ENCODE peak calls at places on chromosome 3, in four cellular contexts. One of them, this sample, is unnamed.
A peak's percentile ranks its signal among the peaks of the same experiment; 100 is the strongest.

GRCh38 chr3:50423543-50423942 is 64.2 kb upstream of the TMEM115 start:
- DNase-seq in WTC11: no peak
- DNase-seq in A673: no peak
- DNase-seq in spleen: no peak
- DNase-seq in this sample: no peak

GRCh38 chr3:195802261-195802701 is 9.4 kb downstream of the MUC4 start:
- DNase-seq in WTC11: no peak
- DNase-seq in A673: no peak
- DNase-seq in spleen: peak; percentile 63
- DNase-seq in this sample: no peak

GRCh38 chr3:168926426-168926825 is 737.1 kb downstream of the MECOM start:
- DNase-seq in WTC11: no peak
- DNase-seq in A673: no peak
- DNase-seq in spleen: no peak
- DNase-seq in this sample: no peak

GRCh38 chr3:9349321-9350117 is 13.3 kb upstream of the THUMPD3 start:
- DNase-seq in WTC11: no peak
- DNase-seq in A673: no peak
- DNase-seq in spleen: no peak
- DNase-seq in this sample: no peak

GRCh38 chr3:180358179-180358578 is 243.8 kb upstream of the TTC14 start:
- DNase-seq in WTC11: no peak
- DNase-seq in A673: no peak
- DNase-seq in spleen: no peak
- DNase-seq in this sample: no peak

GRCh38 chr3:195596648-195597628 is 13.2 kb upstream of the APOD start:
- DNase-seq in WTC11: no peak
- DNase-seq in A673: no peak
- DNase-seq in spleen: no peak
- DNase-seq in this sample: no peak

GRCh38 chr3:126320517-126321293 is 36.5 kb downstream of the KLF15 start:
- DNase-seq in WTC11: no peak
- DNase-seq in A673: no peak
- DNase-seq in spleen: peak; percentile 33
- DNase-seq in this sample: no peak

GRCh38 chr3:42518800-42519567 is 16.5 kb downstream of the VIPR1 start:
- DNase-seq in WTC11: peak; percentile 80
- DNase-seq in A673: no peak
- DNase-seq in spleen: no peak
- DNase-seq in this sample: peak; percentile 53

GRCh38 chr3:48426401-48426909 is 3.4 kb downstream of the PLXNB1 start:
- DNase-seq in WTC11: no peak
- DNase-seq in A673: no peak
- DNase-seq in spleen: no peak
- DNase-seq in this sample: no peak

GRCh38 chr3:171907761-171908160 is 64.6 kb downstream of the TMEM212 start:
- DNase-seq in WTC11: no peak
- DNase-seq in A673: no peak
- DNase-seq in spleen: no peak
- DNase-seq in this sample: no peak

GRCh38 chr3:192915306-192915705 is 2.4 kb downstream of the MB21D2 start:
- DNase-seq in WTC11: peak; percentile 30
- DNase-seq in A673: peak; percentile 77
- DNase-seq in spleen: no peak
- DNase-seq in this sample: peak; percentile 10

GRCh38 chr3:9397911-9398714 is 698 bp downstream of the SETD5 start:
- DNase-seq in WTC11: peak; percentile 26
- DNase-seq in A673: peak; percentile 72
- DNase-seq in spleen: peak; percentile 94
- DNase-seq in this sample: peak; percentile 18

GRCh38 chr3:145639880-145640279 is 521.1 kb downstream of the PLOD2 start:
- DNase-seq in WTC11: no peak
- DNase-seq in A673: no peak
- DNase-seq in spleen: no peak
- DNase-seq in this sample: no peak

GRCh38 chr3:197730200-197730599 is 6.5 kb downstream of the RUBCN start:
- DNase-seq in WTC11: no peak
- DNase-seq in A673: no peak
- DNase-seq in spleen: no peak
- DNase-seq in this sample: no peak

GRCh38 chr3:172836390-172836997 is 86.0 kb downstream of the ECT2 start:
- DNase-seq in WTC11: peak; percentile 40
- DNase-seq in A673: peak; percentile 78
- DNase-seq in spleen: no peak
- DNase-seq in this sample: peak; percentile 46

GRCh38 chr3:142448424-142448823 is 587 bp upstream of the XRN1 start:
- DNase-seq in WTC11: no peak
- DNase-seq in A673: no peak
- DNase-seq in spleen: no peak
- DNase-seq in this sample: no peak

GRCh38 chr3:66133050-66133757 is 87.6 kb upstream of the SLC25A26 start:
- DNase-seq in WTC11: no peak
- DNase-seq in A673: no peak
- DNase-seq in spleen: no peak
- DNase-seq in this sample: no peak

GRCh38 chr3:189999718-190000117 is 121.0 kb downstream of the P3H2 start:
- DNase-seq in WTC11: no peak
- DNase-seq in A673: no peak
- DNase-seq in spleen: no peak
- DNase-seq in this sample: no peak

GRCh38 chr3:109773006-109773405 is 435.7 kb upstream of the DPPA4 start:
- DNase-seq in WTC11: no peak
- DNase-seq in A673: no peak
- DNase-seq in spleen: no peak
- DNase-seq in this sample: no peak

GRCh38 chr3:171135536-171135935 is 109.0 kb upstream of the SLC2A2 start:
- DNase-seq in WTC11: no peak
- DNase-seq in A673: no peak
- DNase-seq in spleen: no peak
- DNase-seq in this sample: no peak

GRCh38 chr3:45616158-45616557 is 21.6 kb downstream of the LIMD1 start:
- DNase-seq in WTC11: no peak
- DNase-seq in A673: no peak
- DNase-seq in spleen: no peak
- DNase-seq in this sample: no peak

GRCh38 chr3:122151480-122151879 is 32.0 kb upstream of the CASR start:
- DNase-seq in WTC11: no peak
- DNase-seq in A673: no peak
- DNase-seq in spleen: no peak
- DNase-seq in this sample: no peak

GRCh38 chr3:171320721-171321120 is 139.5 kb downstream of the TNIK start:
- DNase-seq in WTC11: no peak
- DNase-seq in A673: no peak
- DNase-seq in spleen: no peak
- DNase-seq in this sample: no peak

GRCh38 chr3:70358978-70359580 is 46.6 kb upstream of the MDFIC2 start:
- DNase-seq in WTC11: no peak
- DNase-seq in A673: peak; percentile 15
- DNase-seq in spleen: no peak
- DNase-seq in this sample: peak; percentile 23

GRCh38 chr3:106120334-106120733 is 251.5 kb upstream of the CBLB start:
- DNase-seq in WTC11: no peak
- DNase-seq in A673: no peak
- DNase-seq in spleen: no peak
- DNase-seq in this sample: no peak

GRCh38 chr3:20999661-21000060 is 751.3 kb downstream of the ZNF385D start:
- DNase-seq in WTC11: no peak
- DNase-seq in A673: no peak
- DNase-seq in spleen: no peak
- DNase-seq in this sample: no peak

GRCh38 chr3:9704343-9705322 is 1.0 kb downstream of the CPNE9 start:
- DNase-seq in WTC11: peak; percentile 97
- DNase-seq in A673: peak; percentile 37
- DNase-seq in spleen: peak; percentile 71
- DNase-seq in this sample: peak; percentile 62

GRCh38 chr3:52195823-52196331 is 2.1 kb upstream of the ALAS1 start:
- DNase-seq in WTC11: no peak
- DNase-seq in A673: no peak
- DNase-seq in spleen: no peak
- DNase-seq in this sample: no peak

DNA sequence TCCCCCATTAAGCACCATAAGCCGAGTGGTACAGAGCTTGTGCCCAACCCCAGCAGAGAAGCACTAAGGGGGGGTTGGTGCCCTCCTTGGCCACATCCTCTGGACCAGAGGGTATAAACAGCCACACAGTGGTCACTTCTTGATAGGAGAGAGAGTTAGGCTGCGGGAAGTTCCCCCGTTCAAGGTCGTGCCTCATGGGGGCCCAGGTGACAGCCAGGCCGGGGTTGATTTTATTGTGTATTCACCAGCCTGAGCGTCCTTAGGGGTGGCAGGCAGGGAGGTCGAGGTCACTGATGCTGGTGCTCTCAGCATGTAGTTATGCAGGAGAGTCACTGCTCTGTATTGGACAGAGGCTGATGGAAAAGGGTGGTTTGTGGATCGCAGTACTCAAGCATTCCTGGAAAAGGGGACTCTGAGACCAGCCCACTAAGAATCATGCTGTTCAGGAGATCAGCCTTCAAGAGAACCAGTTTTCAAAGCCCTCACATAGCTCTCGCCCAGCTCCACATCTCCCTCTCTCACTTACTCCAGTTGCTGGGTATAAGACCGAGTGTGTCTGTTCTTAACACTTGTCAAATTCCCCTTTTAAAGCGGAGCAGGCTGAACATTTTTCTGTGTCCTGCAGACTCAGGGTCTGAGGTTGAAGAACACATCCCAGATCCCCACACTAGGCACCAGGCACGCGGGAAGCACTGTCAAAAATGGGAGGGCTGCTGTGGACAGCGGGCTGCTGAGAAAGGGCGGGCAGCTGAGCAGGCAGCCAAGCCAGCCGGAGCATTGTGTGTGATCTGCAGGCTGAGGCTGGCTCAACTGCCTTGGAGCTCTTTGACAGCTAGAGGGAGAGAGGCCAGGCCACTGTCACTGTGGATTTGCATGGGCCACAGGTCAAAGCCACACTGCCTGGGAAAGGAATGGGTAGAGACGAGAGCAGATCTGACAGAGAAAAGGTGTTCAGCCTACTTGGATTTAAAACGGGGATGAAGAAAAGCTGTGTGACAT is 279.3 kb upstream of the LRRFIP2 start:
- DNase-seq in WTC11: peak; percentile 37
- DNase-seq in A673: peak; percentile 18
- DNase-seq in spleen: peak; percentile 84
- DNase-seq in this sample: peak; percentile 60
- TF ChIP-seq CTCF in WTC11: no peak
- TF ChIP-seq CTCF in A673: no peak
- TF ChIP-seq CTCF in spleen: no peak
- TF ChIP-seq CTCF in this sample: no peak

GRCh38 chr3:134464693-134465385 is 20.9 kb downstream of the ANAPC13 start:
- DNase-seq in WTC11: no peak
- DNase-seq in A673: no peak
- DNase-seq in spleen: no peak
- DNase-seq in this sample: no peak
- TF ChIP-seq CTCF in WTC11: no peak
- TF ChIP-seq CTCF in A673: no peak
- TF ChIP-seq CTCF in spleen: no peak
- TF ChIP-seq CTCF in this sample: no peak

GRCh38 chr3:120604784-120605183 is 8.6 kb downstream of the NDUFB4 start:
- DNase-seq in WTC11: no peak
- DNase-seq in A673: no peak
- DNase-seq in spleen: no peak
- DNase-seq in this sample: no peak
- TF ChIP-seq CTCF in WTC11: no peak
- TF ChIP-seq CTCF in A673: no peak
- TF ChIP-seq CTCF in spleen: no peak
- TF ChIP-seq CTCF in this sample: no peak

GRCh38 chr3:138174421-138175122 is at the start of gene DBR1:
- DNase-seq in WTC11: peak; percentile 66
- DNase-seq in A673: peak; percentile 93
- DNase-seq in spleen: peak; percentile 95
- DNase-seq in this sample: peak; percentile 70
- TF ChIP-seq CTCF in WTC11: no peak
- TF ChIP-seq CTCF in A673: no peak
- TF ChIP-seq CTCF in spleen: peak; percentile 32
- TF ChIP-seq CTCF in this sample: no peak